ENCODE peak calls at places on chromosomes 13 and 19, in five cellular contexts. Y, P, X, R and W are unnamed samples.

GRCh38 chr19:18023596-18024212 is 15.7 kb downstream of the ARRDC2 start:
- DNase-seq in Y (no peak), P (no peak), X (no peak), R (no peak), W (no peak)

GRCh38 chr19:9917322-9917721 is 19.0 kb downstream of the OLFM2 start:
- DNase-seq in Y (peak; percentile 91), P (peak; percentile 71), X (peak; percentile 82), R (peak; percentile 81), W (peak; percentile 39)

GRCh38 chr19:16085115-16085514 is 8.8 kb downstream of the TPM4 start:
- DNase-seq in Y (no peak), P (no peak), X (peak; percentile 53), R (no peak), W (no peak)

GRCh38 chr13:46475586-46475991 is 77.4 kb upstream of the LRCH1 start:
- DNase-seq in Y (no peak), P (no peak), X (peak; percentile 85), R (no peak), W (no peak)

GRCh38 chr19:44846455-44847143 is 502 bp downstream of the NECTIN2 start:
- DNase-seq in Y (peak; percentile 98), P (peak; percentile 95), X (peak; percentile 44), R (peak; percentile 48), W (peak; percentile 71)

GRCh38 chr13:89052699-89053098 is 1381.5 kb downstream of the SLITRK5 start:
- DNase-seq in Y (no peak), P (no peak), X (no peak), R (no peak), W (no peak)

GRCh38 chr13:110287031-110287828 is 19.7 kb downstream of the COL4A1 start:
- DNase-seq in Y (no peak), P (no peak), X (no peak), R (no peak), W (no peak)

GRCh38 chr19:33472696-33473624 is 48.6 kb downstream of the PEPD start:
- DNase-seq in Y (no peak), P (no peak), X (peak; percentile 98), R (no peak), W (no peak)

GRCh38 chr13:66365101-66365500 is 865.0 kb downstream of the PCDH9 start:
- DNase-seq in Y (no peak), P (no peak), X (no peak), R (no peak), W (no peak)

GRCh38 chr19:40433391-40434216 is 7.8 kb upstream of the SERTAD1 start:
- DNase-seq in Y (peak; percentile 91), P (peak; percentile 91), X (peak; percentile 96), R (peak; percentile 95), W (peak; percentile 96)

GRCh38 chr13:33743438-33744368 is 74.2 kb upstream of the RFC3 start:
- DNase-seq in Y (no peak), P (no peak), X (no peak), R (no peak), W (no peak)

GRCh38 chr13:35826626-35827254 is 304.4 kb downstream of the DCLK1 start:
- DNase-seq in Y (peak; percentile 51), P (no peak), X (no peak), R (no peak), W (no peak)

GRCh38 chr19:4977299-4978174 is 8.6 kb downstream of the KDM4B start:
- DNase-seq in Y (no peak), P (no peak), X (peak; percentile 98), R (peak; percentile 81), W (no peak)

GRCh38 chr13:67140006-67140405 is 90.1 kb downstream of the PCDH9 start:
- DNase-seq in Y (no peak), P (no peak), X (no peak), R (no peak), W (no peak)

GRCh38 chr13:87677334-87678234 is 6.4 kb downstream of the SLITRK5 start:
- DNase-seq in Y (peak; percentile 72), P (peak; percentile 82), X (peak; percentile 8), R (peak; percentile 63), W (peak; percentile 31)

GRCh38 chr13:24270639-24271131 is 38.7 kb upstream of the C1QTNF9 start:
- DNase-seq in Y (peak; percentile 24), P (peak; percentile 47), X (peak; percentile 75), R (peak; percentile 70), W (peak; percentile 46)

GRCh38 chr13:77325371-77325941 is 1.4 kb downstream of the MYCBP2 start:
- DNase-seq in Y (peak; percentile 24), P (no peak), X (peak; percentile 45), R (peak; percentile 6), W (no peak)

GRCh38 chr13:42039457-42039945 is 8.9 kb upstream of the DGKH start:
- DNase-seq in Y (no peak), P (no peak), X (no peak), R (peak; percentile 24), W (no peak)

GRCh38 chr19:48895226-48895625 is 3.3 kb downstream of the TULP2 start:
- DNase-seq in Y (no peak), P (no peak), X (no peak), R (no peak), W (no peak)

GRCh38 chr19:48900477-48901452 is 653 bp downstream of the NUCB1 start:
- DNase-seq in Y (peak; percentile 58), P (no peak), X (peak; percentile 65), R (peak; percentile 63), W (no peak)

GRCh38 chr19:48897181-48897580 is 1.4 kb downstream of the TULP2 start:
- DNase-seq in Y (no peak), P (no peak), X (no peak), R (no peak), W (no peak)

GRCh38 chr19:48899781-48900476 is at the start of gene NUCB1:
- DNase-seq in Y (peak; percentile 100), P (peak; percentile 99), X (peak; percentile 100), R (peak; percentile 98), W (peak; percentile 99)

GRCh38 chr19:48896191-48896720 is 2.3 kb downstream of the TULP2 start:
- DNase-seq in Y (peak; percentile 93), P (peak; percentile 79), X (peak; percentile 64), R (peak; percentile 90), W (peak; percentile 66)
- TF ChIP-seq EZH2phosphoT487 in Y (no peak), P (no peak), X (no peak), R (no peak), W (no peak)

GRCh38 chr13:27339299-27339698 is 68.7 kb downstream of the RASL11A start:
- DNase-seq in Y (peak; percentile 89), P (peak; percentile 63), X (peak; percentile 50), R (peak; percentile 61), W (peak; percentile 50)

GRCh38 chr13:27338816-27339215 is 68.2 kb downstream of the RASL11A start:
- DNase-seq in Y (peak; percentile 87), P (peak; percentile 73), X (peak; percentile 20), R (peak; percentile 45), W (no peak)

GRCh38 chr13:27336005-27336673 is 65.5 kb downstream of the RASL11A start:
- DNase-seq in Y (no peak), P (no peak), X (peak; percentile 37), R (no peak), W (no peak)

GRCh38 chr13:27338207-27338606 is 67.6 kb downstream of the RASL11A start:
- DNase-seq in Y (no peak), P (no peak), X (no peak), R (no peak), W (no peak)

DNA sequence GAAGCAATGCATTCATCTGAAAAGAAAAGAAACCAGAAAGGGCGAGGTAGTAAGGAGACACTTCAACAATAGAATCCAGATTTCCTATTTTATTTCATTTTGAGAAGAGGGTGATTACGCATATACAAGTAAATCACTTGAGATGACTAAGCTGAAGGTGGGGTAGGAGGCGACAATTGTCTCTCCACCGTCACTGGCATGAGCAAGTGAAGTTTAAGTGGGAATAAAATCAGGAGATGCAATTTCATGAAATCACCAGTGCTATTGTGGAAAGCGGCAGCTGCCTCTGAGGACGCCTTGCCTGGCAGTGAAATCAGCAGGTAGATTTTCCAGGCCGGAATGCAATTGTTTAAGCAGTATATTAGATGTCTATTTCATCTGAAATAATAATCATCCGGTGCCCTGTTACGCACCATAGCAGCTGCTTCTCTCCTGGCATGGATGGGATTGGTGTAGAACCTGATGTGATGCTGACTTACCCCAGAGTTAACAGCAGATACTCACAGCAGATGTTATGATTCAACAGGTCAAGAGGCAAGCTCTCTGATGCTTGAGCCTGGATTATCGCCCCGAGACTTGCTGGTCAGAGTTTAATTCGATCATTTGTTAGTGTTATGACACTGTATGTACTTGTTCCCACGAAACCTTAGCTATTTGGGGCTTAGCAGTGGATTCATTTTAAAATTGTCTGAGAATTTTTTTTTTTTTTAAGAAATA is 64.3 kb downstream of the RASL11A start:
- DNase-seq in Y (no peak), P (no peak), X (peak; percentile 21), R (no peak), W (no peak)
- TF ChIP-seq EZH2phosphoT487 in Y (no peak), P (no peak), X (no peak), R (no peak), W (no peak)

DNA sequence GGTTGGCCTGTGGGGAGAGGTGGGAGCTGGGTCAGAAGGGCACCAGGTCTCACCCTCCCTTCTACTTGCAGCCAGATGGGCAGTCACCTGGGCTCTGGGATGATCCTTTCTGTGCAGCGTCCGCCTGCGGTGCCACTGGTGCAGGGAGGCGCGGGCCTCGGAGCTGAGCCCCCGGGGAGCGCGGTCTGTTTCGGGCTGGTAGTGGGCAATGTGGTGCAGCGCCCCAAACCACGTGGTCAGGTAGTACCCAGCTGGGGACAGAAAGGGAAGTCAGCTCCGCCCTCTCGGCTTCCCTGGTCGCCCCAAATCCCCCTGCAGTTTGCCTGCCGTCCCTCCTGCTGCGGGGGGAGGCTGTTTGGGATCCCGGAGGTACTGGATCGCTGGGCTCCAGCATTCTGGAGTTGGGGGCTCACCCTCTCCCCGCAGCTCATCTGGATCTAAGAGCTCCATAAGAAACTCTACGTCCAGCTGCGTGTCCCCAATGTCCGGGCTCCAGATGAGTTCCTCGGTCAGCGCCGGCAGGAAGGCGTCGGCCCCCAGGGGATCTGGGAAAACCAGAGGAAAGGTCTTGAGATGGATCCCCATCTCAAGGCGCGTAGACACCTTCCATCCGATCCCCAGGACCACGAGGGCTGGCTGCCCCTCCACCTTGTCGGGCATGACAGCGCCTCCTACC is 8.8 kb downstream of the RINL start:
- DNase-seq in Y (peak; percentile 70), P (no peak), X (no peak), R (peak; percentile 47), W (no peak)
- TF ChIP-seq EZH2phosphoT487 in Y (no peak), P (no peak), X (no peak), R (no peak), W (no peak)

DNA sequence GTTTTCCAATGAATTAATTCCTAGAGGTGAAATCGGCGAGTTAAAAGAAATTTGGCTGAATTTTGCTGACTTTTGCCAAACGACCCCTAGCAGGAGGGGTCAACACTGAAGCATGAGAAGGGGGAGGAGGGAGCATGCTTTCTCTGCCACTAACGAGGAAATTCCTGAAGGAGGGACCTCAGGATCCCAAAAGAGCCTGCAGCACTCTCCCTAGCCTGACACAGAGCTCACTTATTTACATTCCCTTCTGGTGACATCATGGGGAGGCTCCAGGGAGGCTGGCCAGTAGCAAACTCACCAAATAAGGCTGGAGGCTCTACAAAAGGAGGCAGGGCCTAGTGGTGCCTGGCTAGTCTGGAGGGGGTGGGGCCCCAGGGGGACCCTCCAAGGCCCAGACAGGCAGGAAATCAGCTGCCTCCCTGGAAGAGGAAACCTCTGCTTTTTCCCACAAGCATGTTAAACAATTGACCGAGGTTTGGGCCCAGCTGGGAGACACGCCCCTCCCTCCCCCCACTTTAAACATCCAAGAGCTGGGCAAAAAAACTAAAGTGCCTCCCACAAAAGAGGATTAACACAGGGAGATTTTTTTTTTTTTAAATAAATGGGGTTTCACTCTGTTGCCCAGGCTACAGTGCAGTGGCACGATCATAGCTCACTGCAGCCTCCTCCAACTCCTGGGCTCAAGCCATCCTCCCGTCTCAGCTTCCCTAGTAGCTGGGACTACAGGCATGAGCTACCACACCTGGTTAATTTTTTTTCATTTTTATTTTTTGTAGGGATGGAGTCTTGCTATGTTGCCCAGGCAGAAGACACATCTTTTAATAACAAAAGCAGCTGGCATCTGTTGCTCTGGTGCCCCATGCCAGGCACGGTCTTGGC is 2.1 kb downstream of the DAPK3 start:
- DNase-seq in Y (peak; percentile 97), P (peak; percentile 96), X (peak; percentile 98), R (peak; percentile 57), W (peak; percentile 96)
- TF ChIP-seq EZH2phosphoT487 in Y (no peak), P (no peak), X (no peak), R (no peak), W (no peak)

GRCh38 chr19:21789761-21790160 is 22.4 kb upstream of the ZNF100 start:
- DNase-seq in Y (no peak), P (no peak), X (no peak), R (no peak), W (no peak)
- TF ChIP-seq EZH2phosphoT487 in Y (no peak), P (no peak), X (no peak), R (no peak), W (no peak)